ENCODE peak calls at places on chromosomes 5 and 9, in nine cellular contexts. E is COLO829; D is activated CD8-positive, alpha-beta memory T cell treated with anti-CD3 and anti-CD28 coated beads for 1 hour; L is A673; C is GM23248; U is head of caudate nucleus; P is OCI-LY7; V is NCI-H748 treated with DMSO at 0.1 percent for 48 hours; K is effector memory CD8-positive, alpha-beta T cell. O is an unnamed sample.

GRCh38 chr5:173963107-173963506 is 25.9 kb upstream of the C5orf47 start:
- DNase-seq in E (peak), D (no peak), L (no peak), C (peak), U (peak), P (no peak), V (peak), K (no peak), O (no peak)

GRCh38 chr5:160434022-160434531 is 12.4 kb downstream of the PTTG1 start:
- DNase-seq in E (no peak), D (no peak), L (no peak), C (no peak), U (peak), P (peak), V (peak), K (no peak), O (no peak)

GRCh38 chr9:114909657-114910056 is 20.7 kb downstream of the TNFSF8 start:
- DNase-seq in E (no peak), D (no peak), L (no peak), C (no peak), U (no peak), P (peak), V (no peak), K (no peak), O (no peak)

GRCh38 chr5:60209146-60209840 is 315.8 kb upstream of the PDE4D start:
- DNase-seq in E (no peak), D (no peak), L (peak), C (no peak), U (no peak), P (no peak), V (no peak), K (no peak), O (no peak)

GRCh38 chr9:35341585-35341984 is 148.3 kb upstream of the RUSC2 start:
- DNase-seq in E (no peak), D (no peak), L (peak), C (peak), U (peak), P (no peak), V (no peak), K (no peak), O (no peak)

GRCh38 chr9:12916037-12916436 is 141.2 kb downstream of the LURAP1L start:
- DNase-seq in E (peak), D (no peak), L (no peak), C (peak), U (peak), P (no peak), V (no peak), K (no peak), O (no peak)

GRCh38 chr9:28332648-28333047 is 759.4 kb upstream of the C9orf72 start:
- DNase-seq in E (no peak), D (no peak), L (peak), C (no peak), U (no peak), P (no peak), V (no peak), K (no peak), O (no peak)

GRCh38 chr9:97985058-97985861 is 2.1 kb downstream of the ANP32B start:
- DNase-seq in E (no peak), D (peak), L (peak), C (peak), U (no peak), P (peak), V (no peak), K (peak), O (peak)

GRCh38 chr5:136686192-136686872 is 321.0 kb upstream of the TRPC7 start:
- DNase-seq in E (no peak), D (no peak), L (peak), C (peak), U (no peak), P (peak), V (no peak), K (no peak), O (no peak)

GRCh38 chr9:2411459-2412215 is 209.9 kb upstream of the VLDLR start:
- DNase-seq in E (no peak), D (no peak), L (peak), C (peak), U (no peak), P (no peak), V (no peak), K (no peak), O (no peak)

GRCh38 chr5:72407541-72407940 is 87.4 kb downstream of the PTCD2 start:
- DNase-seq in E (no peak), D (no peak), L (no peak), C (peak), U (no peak), P (no peak), V (no peak), K (no peak), O (no peak)

GRCh38 chr9:131815971-131816873 is 76.3 kb upstream of the RAPGEF1 start:
- DNase-seq in E (no peak), D (no peak), L (no peak), C (peak), U (peak), P (no peak), V (no peak), K (no peak), O (no peak)

GRCh38 chr9:88826651-88827245 is 164.5 kb upstream of the S1PR3 start:
- DNase-seq in E (no peak), D (no peak), L (no peak), C (peak), U (no peak), P (no peak), V (no peak), K (no peak), O (no peak)

GRCh38 chr9:4413856-4414255 is 76.4 kb upstream of the SLC1A1 start:
- DNase-seq in E (no peak), D (no peak), L (no peak), C (peak), U (no peak), P (no peak), V (no peak), K (no peak), O (no peak)

GRCh38 chr9:125407974-125408900 is 146.6 kb downstream of the GAPVD1 start:
- DNase-seq in E (peak), D (peak), L (peak), C (peak), U (peak), P (peak), V (peak), K (peak), O (peak)

GRCh38 chr9:37679649-37680402 is 29.1 kb downstream of the FRMPD1 start:
- DNase-seq in E (no peak), D (no peak), L (no peak), C (no peak), U (no peak), P (no peak), V (no peak), K (no peak), O (no peak)

GRCh38 chr5:122062205-122062604 is 15.9 kb downstream of the LOX start:
- DNase-seq in E (no peak), D (no peak), L (no peak), C (peak), U (no peak), P (no peak), V (no peak), K (no peak), O (no peak)

GRCh38 chr5:17184596-17184995 is 32.8 kb upstream of the BASP1 start:
- DNase-seq in E (no peak), D (no peak), L (no peak), C (peak), U (no peak), P (no peak), V (no peak), K (no peak), O (no peak)

GRCh38 chr5:161093105-161093504 is 241.1 kb upstream of the ATP10B start:
- DNase-seq in E (no peak), D (no peak), L (no peak), C (peak), U (no peak), P (no peak), V (no peak), K (no peak), O (no peak)

GRCh38 chr9:129962889-129963703 is 79.9 kb downstream of the FNBP1 start:
- DNase-seq in E (peak), D (peak), L (peak), C (peak), U (no peak), P (peak), V (no peak), K (peak), O (peak)

GRCh38 chr9:745761-746414 is 95.6 kb upstream of the DMRT1 start:
- DNase-seq in E (no peak), D (no peak), L (no peak), C (no peak), U (peak), P (no peak), V (no peak), K (no peak), O (no peak)

GRCh38 chr5:58460727-58461286 is 921 bp upstream of the PLK2 start:
- DNase-seq in E (peak), D (peak), L (peak), C (peak), U (peak), P (peak), V (peak), K (peak), O (peak)

GRCh38 chr9:109910616-109911568 is 130.9 kb downstream of the PALM2AKAP2 start:
- DNase-seq in E (no peak), D (no peak), L (no peak), C (peak), U (no peak), P (no peak), V (no peak), K (no peak), O (no peak)

GRCh38 chr9:17824191-17824926 is 245.5 kb downstream of the SH3GL2 start:
- DNase-seq in E (peak), D (no peak), L (no peak), C (no peak), U (no peak), P (no peak), V (no peak), K (no peak), O (no peak)

O was measured in CD4-positive, alpha-beta memory T cell.